ENCODE peak calls at places on chromosomes 12 and 14, in ten cellular contexts. Y, V, I, W, K, T, G, L, C and X are unnamed samples.

GRCh38 chr12:29807125-29807524 is 23.4 kb upstream of the TMTC1 start:
- DNase-seq in Y (no peak), V (no peak), I (no peak), W (no peak), K (no peak), T (no peak), G (no peak), L (no peak), C (no peak), X (no peak)

GRCh38 chr12:54000774-54001114 is 783 bp downstream of the HOXC9 start:
- DNase-seq in Y (no peak), V (no peak), I (no peak), W (no peak), K (no peak), T (no peak), G (no peak), L (no peak), C (no peak), X (no peak)

GRCh38 chr12:1515428-1515827 is 79.0 kb downstream of the FBXL14 start:
- DNase-seq in Y (no peak), V (no peak), I (no peak), W (no peak), K (no peak), T (no peak), G (no peak), L (no peak), C (no peak), X (no peak)

GRCh38 chr14:88562831-88563686 is at the start of gene ZC3H14:
- DNase-seq in Y (peak), V (peak), I (peak), W (no peak), K (peak), T (peak), G (peak), L (peak), C (peak), X (no peak)

GRCh38 chr14:24296341-24297157 is 3.0 kb downstream of the DHRS1 start:
- DNase-seq in Y (peak), V (no peak), I (peak), W (peak), K (peak), T (peak), G (peak), L (peak), C (peak), X (peak)

GRCh38 chr14:105249175-105250007 is 1.1 kb downstream of the BTBD6 start:
- DNase-seq in Y (no peak), V (peak), I (no peak), W (no peak), K (no peak), T (peak), G (peak), L (no peak), C (no peak), X (no peak)

GRCh38 chr12:21983102-21983501 is 41.9 kb upstream of the ABCC9 start:
- DNase-seq in Y (no peak), V (no peak), I (no peak), W (no peak), K (no peak), T (no peak), G (no peak), L (no peak), C (no peak), X (no peak)

GRCh38 chr14:99807413-99808132 is 14.4 kb downstream of the EML1 start:
- DNase-seq in Y (no peak), V (no peak), I (no peak), W (no peak), K (no peak), T (no peak), G (no peak), L (no peak), C (no peak), X (no peak)

GRCh38 chr12:132279184-132279889 is 50.1 kb downstream of the GALNT9 start:
- DNase-seq in Y (no peak), V (no peak), I (no peak), W (no peak), K (no peak), T (no peak), G (peak), L (peak), C (no peak), X (no peak)

GRCh38 chr12:49588281-49588680 is 17.2 kb downstream of the FAM186B start:
- DNase-seq in Y (no peak), V (no peak), I (no peak), W (no peak), K (no peak), T (no peak), G (no peak), L (no peak), C (no peak), X (no peak)

GRCh38 chr12:6038160-6038559 is 86.3 kb downstream of the VWF start:
- DNase-seq in Y (no peak), V (no peak), I (peak), W (no peak), K (no peak), T (no peak), G (peak), L (peak), C (no peak), X (peak)

GRCh38 chr14:53792909-53793308 is 163.7 kb downstream of the BMP4 start:
- DNase-seq in Y (no peak), V (no peak), I (no peak), W (no peak), K (no peak), T (no peak), G (no peak), L (no peak), C (no peak), X (no peak)

GRCh38 chr14:21868442-21869046 is 194.9 kb upstream of the OR4E1 start:
- DNase-seq in Y (peak), V (no peak), I (peak), W (peak), K (peak), T (no peak), G (peak), L (peak), C (no peak), X (peak)

GRCh38 chr14:31449971-31450610 is 7.2 kb downstream of the DTD2 start:
- DNase-seq in Y (no peak), V (no peak), I (peak), W (no peak), K (peak), T (no peak), G (peak), L (peak), C (peak), X (no peak)

GRCh38 chr14:51780006-51780692 is 80.3 kb upstream of the GNG2 start:
- DNase-seq in Y (peak), V (peak), I (peak), W (peak), K (peak), T (peak), G (peak), L (peak), C (no peak), X (no peak)

GRCh38 chr14:68564236-68564825 is 228.5 kb downstream of the ZFP36L1 start:
- DNase-seq in Y (no peak), V (no peak), I (no peak), W (no peak), K (no peak), T (peak), G (no peak), L (no peak), C (no peak), X (no peak)

GRCh38 chr14:98822917-98823316 is 449.1 kb downstream of the BCL11B start:
- DNase-seq in Y (no peak), V (no peak), I (no peak), W (no peak), K (no peak), T (no peak), G (no peak), L (no peak), C (no peak), X (no peak)

GRCh38 chr12:121196902-121197301 is 13.0 kb upstream of the P2RX4 start:
- DNase-seq in Y (no peak), V (no peak), I (peak), W (no peak), K (no peak), T (no peak), G (peak), L (no peak), C (no peak), X (no peak)

GRCh38 chr14:104094709-104095425 is 9.4 kb downstream of the ASPG start:
- DNase-seq in Y (peak), V (peak), I (peak), W (no peak), K (peak), T (peak), G (peak), L (peak), C (no peak), X (no peak)

GRCh38 chr14:70741482-70741881 is 67.8 kb downstream of the MAP3K9 start:
- DNase-seq in Y (no peak), V (no peak), I (no peak), W (no peak), K (no peak), T (no peak), G (no peak), L (no peak), C (no peak), X (no peak)

GRCh38 chr14:77622562-77622961 is 6.1 kb upstream of the SPTLC2 start:
- DNase-seq in Y (no peak), V (no peak), I (no peak), W (no peak), K (peak), T (no peak), G (no peak), L (no peak), C (no peak), X (no peak)

GRCh38 chr14:31265701-31266398 is 58.3 kb upstream of the HECTD1 start:
- DNase-seq in Y (no peak), V (no peak), I (no peak), W (no peak), K (no peak), T (no peak), G (no peak), L (peak), C (no peak), X (no peak)

GRCh38 chr12:24803406-24804245 is 145.3 kb downstream of the BCAT1 start:
- DNase-seq in Y (no peak), V (no peak), I (no peak), W (no peak), K (no peak), T (no peak), G (no peak), L (peak), C (no peak), X (no peak)

GRCh38 chr12:118494776-118495175 is 118.4 kb downstream of the SUDS3 start:
- DNase-seq in Y (no peak), V (no peak), I (no peak), W (no peak), K (no peak), T (no peak), G (no peak), L (no peak), C (no peak), X (no peak)